ENCODE peak calls at places on chromosomes 12 and 14, in ten cellular contexts. C is astrocyte, M is A549, R is IMR-90, W is mesenchymal stem cell, L is neural progenitor cell, N is neuronal stem cell, K is GM12878, V is GM23338, U is H9. E is an unnamed sample.

GRCh38 chr12:1855241-1855640 is 34.9 kb downstream of the LRTM2 start:
- DNase-seq in C (peak), M (no peak), R (peak), W (no peak), L (no peak), N (peak), K (no peak), V (peak), U (peak), E (peak)

GRCh38 chr12:51922762-51923505 is 15.6 kb downstream of the ACVRL1 start:
- DNase-seq in C (peak), M (peak), R (peak), W (peak), L (no peak), N (no peak), K (peak), V (peak), U (no peak), E (no peak)

GRCh38 chr12:47709277-47710048 is 3.6 kb upstream of the RPAP3 start:
- DNase-seq in C (no peak), M (no peak), R (peak), W (no peak), L (no peak), N (no peak), K (no peak), V (no peak), U (no peak), E (no peak)

GRCh38 chr12:49108958-49109404 is 1.7 kb downstream of the LMBR1L start:
- DNase-seq in C (no peak), M (no peak), R (peak), W (peak), L (no peak), N (no peak), K (no peak), V (no peak), U (no peak), E (no peak)

GRCh38 chr12:121765573-121765972 is 27.9 kb downstream of the RHOF start:
- DNase-seq in C (peak), M (no peak), R (peak), W (peak), L (no peak), N (no peak), K (no peak), V (no peak), U (peak), E (peak)

GRCh38 chr12:87127272-87127671 is 871.1 kb upstream of the MGAT4C start:
- DNase-seq in C (peak), M (no peak), R (peak), W (no peak), L (no peak), N (no peak), K (no peak), V (no peak), U (no peak), E (peak)

GRCh38 chr12:106296179-106296877 is 6.2 kb upstream of the TCP11L2 start:
- DNase-seq in C (peak), M (peak), R (peak), W (peak), L (no peak), N (no peak), K (no peak), V (no peak), U (no peak), E (peak)

GRCh38 chr14:42665083-42665482 is 1058.4 kb downstream of the LRFN5 start:
- DNase-seq in C (no peak), M (no peak), R (no peak), W (no peak), L (no peak), N (no peak), K (no peak), V (no peak), U (no peak), E (no peak)

GRCh38 chr14:84375235-84375634 is 1154.7 kb upstream of the FLRT2 start:
- DNase-seq in C (peak), M (no peak), R (peak), W (peak), L (no peak), N (no peak), K (no peak), V (no peak), U (no peak), E (no peak)

GRCh38 chr14:63223596-63223995 is 19.4 kb downstream of the RHOJ start:
- DNase-seq in C (no peak), M (no peak), R (no peak), W (no peak), L (no peak), N (no peak), K (no peak), V (no peak), U (no peak), E (no peak)

GRCh38 chr14:64680675-64681060 is 23.6 kb upstream of the PLEKHG3 start:
- DNase-seq in C (no peak), M (no peak), R (no peak), W (no peak), L (no peak), N (no peak), K (no peak), V (no peak), U (no peak), E (no peak)

GRCh38 chr12:102439391-102440108 is 40.8 kb downstream of the IGF1 start:
- DNase-seq in C (no peak), M (no peak), R (peak), W (no peak), L (no peak), N (no peak), K (no peak), V (no peak), U (no peak), E (no peak)

GRCh38 chr12:32107376-32108267 is 975 bp downstream of the BICD1 start:
- DNase-seq in C (peak), M (peak), R (peak), W (peak), L (peak), N (peak), K (no peak), V (peak), U (no peak), E (peak)

GRCh38 chr12:81530352-81530751 is 228.8 kb downstream of the PPFIA2 start:
- DNase-seq in C (peak), M (no peak), R (no peak), W (no peak), L (no peak), N (no peak), K (no peak), V (no peak), U (no peak), E (no peak)

GRCh38 chr12:128337456-128338160 is 70.6 kb downstream of the TMEM132C start:
- DNase-seq in C (no peak), M (no peak), R (no peak), W (no peak), L (peak), N (peak), K (no peak), V (no peak), U (no peak), E (no peak)

GRCh38 chr12:49340971-49341776 is 4.2 kb upstream of the C1QL4 start:
- DNase-seq in C (no peak), M (no peak), R (no peak), W (no peak), L (peak), N (no peak), K (no peak), V (peak), U (no peak), E (no peak)

GRCh38 chr12:94309348-94309747 is 150.3 kb downstream of the CEP83 start:
- DNase-seq in C (no peak), M (no peak), R (no peak), W (no peak), L (no peak), N (no peak), K (peak), V (no peak), U (no peak), E (no peak)

GRCh38 chr12:127509066-127509778 is 757.7 kb upstream of the TMEM132C start:
- DNase-seq in C (peak), M (no peak), R (peak), W (peak), L (no peak), N (no peak), K (no peak), V (no peak), U (no peak), E (peak)

GRCh38 chr14:59897757-59898383 is 22.1 kb upstream of the LRRC9 start:
- DNase-seq in C (peak), M (peak), R (no peak), W (no peak), L (peak), N (no peak), K (no peak), V (peak), U (peak), E (peak)

GRCh38 chr14:36402867-36403266 is 82.4 kb upstream of the MBIP start:
- DNase-seq in C (no peak), M (no peak), R (no peak), W (no peak), L (no peak), N (no peak), K (no peak), V (peak), U (no peak), E (no peak)

GRCh38 chr12:48750215-48750614 is 33.7 kb upstream of the CCNT1 start:
- DNase-seq in C (no peak), M (no peak), R (peak), W (no peak), L (no peak), N (no peak), K (no peak), V (no peak), U (no peak), E (peak)

GRCh38 chr14:52043690-52044089 is 25.2 kb downstream of the NID2 start:
- DNase-seq in C (no peak), M (peak), R (peak), W (peak), L (peak), N (no peak), K (no peak), V (peak), U (peak), E (no peak)

GRCh38 chr14:38868415-38869290 is 234.4 kb downstream of the SEC23A start:
- DNase-seq in C (no peak), M (no peak), R (no peak), W (no peak), L (no peak), N (no peak), K (no peak), V (no peak), U (no peak), E (no peak)

GRCh38 chr12:101678081-101678480 is 19.4 kb upstream of the CHPT1 start:
- DNase-seq in C (no peak), M (no peak), R (no peak), W (no peak), L (no peak), N (no peak), K (no peak), V (no peak), U (no peak), E (no peak)

GRCh38 chr12:105464426-105464825 is 133.9 kb downstream of the C12orf75 start:
- DNase-seq in C (no peak), M (no peak), R (no peak), W (no peak), L (no peak), N (no peak), K (no peak), V (no peak), U (no peak), E (no peak)

GRCh38 chr12:98828802-98829600 is 183.9 kb downstream of the APAF1 start:
- DNase-seq in C (no peak), M (peak), R (no peak), W (no peak), L (no peak), N (no peak), K (no peak), V (no peak), U (no peak), E (no peak)

GRCh38 chr12:110281549-110282342 is 699 bp downstream of the ATP2A2 start:
- DNase-seq in C (no peak), M (peak), R (peak), W (peak), L (no peak), N (no peak), K (no peak), V (peak), U (peak), E (peak)

GRCh38 chr14:68964300-68965093 is 14.6 kb downstream of the ACTN1 start:
- DNase-seq in C (no peak), M (no peak), R (peak), W (peak), L (no peak), N (no peak), K (no peak), V (no peak), U (no peak), E (no peak)

GRCh38 chr12:95380997-95381786 is 92.8 kb upstream of the METAP2 start:
- DNase-seq in C (no peak), M (no peak), R (no peak), W (no peak), L (no peak), N (no peak), K (no peak), V (no peak), U (no peak), E (no peak)

GRCh38 chr12:102372112-102372511 is 108.3 kb downstream of the IGF1 start:
- DNase-seq in C (peak), M (no peak), R (peak), W (no peak), L (no peak), N (no peak), K (no peak), V (no peak), U (no peak), E (no peak)

GRCh38 chr14:41607119-41607785 is 576 bp downstream of the LRFN5 start:
- DNase-seq in C (peak), M (no peak), R (no peak), W (peak), L (peak), N (no peak), K (no peak), V (peak), U (no peak), E (peak)

GRCh38 chr14:50045039-50045711 is 71.2 kb downstream of the VCPKMT start:
- DNase-seq in C (peak), M (peak), R (peak), W (peak), L (no peak), N (no peak), K (peak), V (no peak), U (no peak), E (peak)

GRCh38 chr14:78363008-78363407 is 192.8 kb downstream of the NRXN3 start:
- DNase-seq in C (no peak), M (no peak), R (no peak), W (no peak), L (no peak), N (no peak), K (no peak), V (no peak), U (no peak), E (no peak)

GRCh38 chr14:47246367-47246766 is 429.0 kb downstream of the MDGA2 start:
- DNase-seq in C (no peak), M (no peak), R (no peak), W (no peak), L (no peak), N (no peak), K (no peak), V (no peak), U (no peak), E (no peak)

GRCh38 chr12:67592228-67593011 is 56.1 kb upstream of the DYRK2 start:
- DNase-seq in C (peak), M (peak), R (peak), W (peak), L (no peak), N (no peak), K (peak), V (no peak), U (no peak), E (peak)

GRCh38 chr12:20220339-20220738 is 148.0 kb upstream of the PDE3A start:
- DNase-seq in C (peak), M (peak), R (peak), W (peak), L (peak), N (no peak), K (peak), V (peak), U (peak), E (no peak)

DNA sequence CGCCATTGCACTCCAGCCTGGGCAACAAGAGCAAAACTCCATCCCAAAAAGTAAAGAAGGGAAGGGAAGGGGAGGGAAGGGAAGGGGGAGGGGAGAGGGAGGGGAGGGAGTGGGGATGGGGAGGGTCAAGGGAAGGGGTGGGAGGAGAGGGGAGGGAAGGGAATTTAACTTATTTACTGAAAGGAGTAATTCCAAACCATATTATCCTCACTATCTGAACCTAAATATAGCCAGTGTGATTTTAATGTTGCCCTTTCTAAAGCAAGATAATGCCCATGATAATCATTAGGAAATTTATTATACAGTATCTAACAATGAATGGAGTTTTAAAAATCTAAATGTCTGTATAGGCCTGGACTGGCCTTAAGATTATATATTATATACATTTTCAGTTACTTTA is 7.3 kb downstream of the SMIM10L1 start:
- DNase-seq in C (no peak), M (no peak), R (no peak), W (no peak), L (no peak), N (no peak), K (no peak), V (no peak), U (no peak), E (no peak)
- H3K4me2 ChIP-seq in C (no peak), M (no peak), R (no peak), W (no peak), L (no peak), N (no peak), K (no peak), V (no peak), U (no peak), E (no peak)

DNA sequence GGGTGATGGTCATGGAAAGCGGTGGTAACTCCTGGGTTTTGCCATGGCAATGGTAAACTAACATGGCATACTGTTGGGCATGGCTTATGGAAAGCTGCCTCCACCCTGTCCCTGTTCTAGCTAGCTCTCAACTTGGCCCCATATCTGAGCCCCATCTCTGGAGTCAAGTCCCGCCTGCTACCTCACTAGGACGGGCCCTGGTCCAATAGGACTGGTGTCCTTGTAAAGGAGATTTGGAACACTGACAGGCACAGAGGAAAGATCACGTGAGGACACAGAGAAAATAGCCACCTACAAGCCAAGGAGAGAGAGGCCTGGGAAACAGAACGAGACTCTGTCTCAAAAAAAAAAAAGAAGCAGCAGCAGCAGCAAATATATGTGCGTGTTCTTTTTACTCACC is 59.8 kb downstream of the RNFT2 start:
- DNase-seq in C (no peak), M (no peak), R (no peak), W (no peak), L (no peak), N (no peak), K (no peak), V (no peak), U (no peak), E (no peak)
- H3K4me2 ChIP-seq in C (no peak), M (no peak), R (no peak), W (no peak), L (no peak), N (no peak), K (no peak), V (no peak), U (no peak), E (no peak)

DNA sequence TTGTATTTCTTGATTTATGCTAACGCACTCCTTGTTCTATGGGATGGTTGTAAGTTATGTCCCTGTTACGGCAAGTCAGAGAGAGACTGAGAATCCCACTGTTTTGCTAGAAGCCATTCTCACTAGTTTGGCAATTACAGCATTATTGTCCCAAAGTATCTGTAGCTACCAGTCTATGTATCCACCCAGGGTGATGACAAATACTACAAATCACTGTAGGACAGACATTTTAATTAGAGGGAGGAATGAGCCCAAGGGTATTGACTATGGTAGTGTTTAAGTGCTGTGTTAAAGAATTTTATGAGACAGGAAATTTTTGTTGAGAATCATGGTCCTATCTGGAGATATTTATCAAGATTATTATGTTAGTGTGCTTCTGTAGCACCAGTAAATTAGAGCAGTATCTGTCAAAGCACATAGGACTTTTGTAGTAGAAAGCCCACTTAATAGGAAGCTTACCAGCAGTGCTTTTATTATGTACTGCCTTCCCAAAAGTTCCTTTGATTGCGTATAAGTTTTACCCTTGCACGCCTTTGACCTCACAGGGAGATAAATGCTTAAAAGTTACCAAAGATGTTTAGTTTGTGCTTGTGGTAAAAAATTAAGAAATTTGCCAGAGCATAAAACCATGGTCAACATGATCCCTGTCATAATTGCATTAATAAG is 10.7 kb downstream of the PRKCH start:
- DNase-seq in C (no peak), M (no peak), R (no peak), W (no peak), L (no peak), N (no peak), K (no peak), V (no peak), U (no peak), E (no peak)
- H3K4me2 ChIP-seq in C (no peak), M (no peak), R (no peak), W (no peak), L (no peak), N (no peak), K (no peak), V (no peak), U (no peak), E (no peak)

GRCh38 chr12:91104812-91105466 is 6.4 kb downstream of the LUM start:
- DNase-seq in C (no peak), M (no peak), R (no peak), W (no peak), L (no peak), N (no peak), K (no peak), V (no peak), U (no peak), E (no peak)
- H3K4me2 ChIP-seq in C (no peak), M (no peak), R (peak), W (no peak), L (no peak), N (no peak), K (no peak), V (no peak), U (no peak), E (no peak)

GRCh38 chr12:6180300-6181051 is 19.7 kb upstream of the CD9 start:
- DNase-seq in C (peak), M (peak), R (peak), W (peak), L (no peak), N (no peak), K (no peak), V (no peak), U (peak), E (peak)
- H3K4me2 ChIP-seq in C (peak), M (peak), R (peak), W (no peak), L (no peak), N (no peak), K (no peak), V (no peak), U (no peak), E (no peak)

DNA sequence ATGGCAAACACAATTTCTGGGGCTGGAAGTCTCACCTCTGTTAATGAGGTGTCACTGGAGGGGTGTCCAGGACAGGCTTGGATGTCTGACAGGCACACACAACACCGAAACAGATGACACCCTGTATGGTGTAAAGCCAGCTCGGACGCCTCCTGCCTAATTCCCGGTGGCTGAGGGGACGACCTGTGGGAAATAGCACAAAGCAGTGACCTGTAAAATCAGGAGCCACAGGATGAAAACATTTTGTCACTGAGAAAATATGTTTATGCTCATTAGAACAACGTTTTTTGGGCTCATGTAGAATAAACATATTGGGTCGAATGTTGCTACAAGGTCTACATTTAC is 285.0 kb upstream of the RTL1 start:
- DNase-seq in C (no peak), M (no peak), R (no peak), W (no peak), L (no peak), N (no peak), K (no peak), V (no peak), U (no peak), E (no peak)
- H3K4me2 ChIP-seq in C (no peak), M (no peak), R (no peak), W (no peak), L (no peak), N (no peak), K (no peak), V (no peak), U (no peak), E (no peak)

DNA sequence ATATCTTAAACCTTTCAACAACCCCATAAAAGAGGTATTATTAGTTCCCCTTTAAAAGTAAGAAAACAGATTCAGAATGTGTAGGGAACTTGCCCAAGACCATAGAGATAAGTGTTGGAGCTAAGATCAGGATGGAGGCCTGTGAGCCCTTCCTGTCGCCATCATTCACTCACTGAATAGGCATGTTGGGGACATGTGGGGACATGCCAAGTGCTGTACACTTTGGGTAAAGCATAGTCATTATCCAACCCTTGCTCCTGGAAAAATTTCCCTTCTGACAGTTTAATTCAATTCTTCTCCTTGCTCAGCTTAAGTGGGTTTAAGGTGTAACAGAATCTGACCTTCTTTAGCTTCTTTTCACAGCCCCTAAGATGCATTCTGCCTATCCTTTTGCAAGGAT is 28.0 kb upstream of the C12orf42 start:
- DNase-seq in C (no peak), M (no peak), R (no peak), W (no peak), L (no peak), N (no peak), K (no peak), V (no peak), U (no peak), E (peak)
- H3K4me2 ChIP-seq in C (no peak), M (no peak), R (no peak), W (no peak), L (no peak), N (no peak), K (no peak), V (no peak), U (no peak), E (peak)